ENCODE peak calls at places on chromosomes 6 and 20, in nine cellular contexts. N is NCI-H748 treated with DMSO at 0.1 percent for 48 hours; Q is ELR; T is GDM1; W is stomach; Y is GM10248; U is activated CD4-positive, CD25-positive, alpha-beta regulatory T cell treated with anti-CD3 and anti-CD28 coated beads, Interleukin-2, amount 50 U/mL, for 72 hours; L is hepatic stellate cell; C is T-helper 2 cell. P is an unnamed sample.

GRCh38 chr6:142945446-142946180 is 637 bp upstream of the HIVEP2 start:
- DNase-seq in N (no peak), Q (no peak), T (peak; percentile 19), W (peak; percentile 49), Y (peak; percentile 54), U (no peak), L (peak; percentile 51), C (peak; percentile 53), P (no peak)

GRCh38 chr6:119881416-119881815 is 531.9 kb upstream of the MAN1A1 start:
- DNase-seq in N (no peak), Q (peak; percentile 17), T (no peak), W (no peak), Y (no peak), U (no peak), L (no peak), C (no peak), P (no peak)

GRCh38 chr6:159075506-159076100 is 30.8 kb upstream of the TAGAP start:
- DNase-seq in N (no peak), Q (peak; percentile 6), T (no peak), W (no peak), Y (no peak), U (no peak), L (no peak), C (no peak), P (no peak)

GRCh38 chr20:61895016-61895415 is 170.7 kb downstream of the TAF4 start:
- DNase-seq in N (no peak), Q (no peak), T (no peak), W (no peak), Y (no peak), U (no peak), L (no peak), C (no peak), P (no peak)

GRCh38 chr6:147000545-147001488 is 203.4 kb upstream of the STXBP5 start:
- DNase-seq in N (no peak), Q (peak; percentile 55), T (no peak), W (no peak), Y (no peak), U (no peak), L (peak; percentile 45), C (no peak), P (no peak)

GRCh38 chr6:157430834-157431233 is 49.8 kb downstream of the ZDHHC14 start:
- DNase-seq in N (no peak), Q (no peak), T (no peak), W (no peak), Y (no peak), U (no peak), L (no peak), C (no peak), P (no peak)

GRCh38 chr6:40287296-40287820 is 299.8 kb downstream of the LRFN2 start:
- DNase-seq in N (no peak), Q (no peak), T (no peak), W (no peak), Y (no peak), U (no peak), L (no peak), C (no peak), P (no peak)

GRCh38 chr6:34247481-34248197 is 1.2 kb downstream of the SMIM29 start:
- DNase-seq in N (no peak), Q (peak; percentile 30), T (no peak), W (no peak), Y (no peak), U (no peak), L (peak; percentile 2), C (no peak), P (no peak)

GRCh38 chr6:54173084-54173483 is 61.8 kb downstream of the MLIP start:
- DNase-seq in N (no peak), Q (peak; percentile 32), T (no peak), W (no peak), Y (no peak), U (no peak), L (no peak), C (no peak), P (no peak)

GRCh38 chr6:135170849-135171248 is 10.3 kb upstream of the MYB start:
- DNase-seq in N (no peak), Q (no peak), T (no peak), W (no peak), Y (no peak), U (no peak), L (no peak), C (no peak), P (no peak)

GRCh38 chr6:150733726-150734125 is 131.8 kb upstream of the MTHFD1L start:
- DNase-seq in N (no peak), Q (no peak), T (no peak), W (no peak), Y (no peak), U (no peak), L (no peak), C (no peak), P (no peak)

GRCh38 chr20:61955668-61956395 is 109.8 kb downstream of the TAF4 start:
- DNase-seq in N (no peak), Q (no peak), T (no peak), W (no peak), Y (no peak), U (no peak), L (no peak), C (no peak), P (no peak)

GRCh38 chr6:30447237-30447636 is 42.1 kb upstream of the HLA-E start:
- DNase-seq in N (peak; percentile 15), Q (peak; percentile 74), T (no peak), W (no peak), Y (no peak), U (no peak), L (peak; percentile 57), C (no peak), P (no peak)

GRCh38 chr6:14822689-14823088 is 423.2 kb upstream of the JARID2 start:
- DNase-seq in N (peak; percentile 29), Q (peak; percentile 27), T (no peak), W (no peak), Y (no peak), U (no peak), L (no peak), C (no peak), P (no peak)

GRCh38 chr6:43451348-43451747 is 4.0 kb downstream of the DLK2 start:
- DNase-seq in N (no peak), Q (no peak), T (no peak), W (no peak), Y (no peak), U (no peak), L (no peak), C (no peak), P (no peak)

GRCh38 chr6:3363296-3364025 is 93.4 kb downstream of the SLC22A23 start:
- DNase-seq in N (no peak), Q (no peak), T (no peak), W (peak; percentile 93), Y (no peak), U (no peak), L (no peak), C (no peak), P (no peak)

GRCh38 chr20:3710027-3710426 is 2.4 kb downstream of the SIGLEC1 start:
- DNase-seq in N (no peak), Q (no peak), T (no peak), W (no peak), Y (no peak), U (no peak), L (no peak), C (no peak), P (no peak)

GRCh38 chr6:99471638-99472037 is 43.6 kb downstream of the USP45 start:
- DNase-seq in N (no peak), Q (no peak), T (no peak), W (no peak), Y (no peak), U (no peak), L (no peak), C (no peak), P (no peak)

GRCh38 chr20:14860410-14860814 is 523.0 kb upstream of the FLRT3 start:
- DNase-seq in N (peak; percentile 97), Q (no peak), T (no peak), W (no peak), Y (no peak), U (no peak), L (no peak), C (no peak), P (no peak)

GRCh38 chr20:63096681-63097335 is 90.0 kb upstream of the BHLHE23 start:
- DNase-seq in N (no peak), Q (no peak), T (no peak), W (no peak), Y (no peak), U (no peak), L (no peak), C (peak; percentile 0), P (peak; percentile 13)

GRCh38 chr6:42338573-42339218 is 113.0 kb downstream of the TRERF1 start:
- DNase-seq in N (no peak), Q (peak; percentile 99), T (no peak), W (no peak), Y (no peak), U (peak; percentile 28), L (peak; percentile 92), C (no peak), P (no peak)

GRCh38 chr20:31849306-31849930 is 4.0 kb upstream of the FOXS1 start:
- DNase-seq in N (peak; percentile 7), Q (no peak), T (no peak), W (peak; percentile 85), Y (no peak), U (no peak), L (no peak), C (no peak), P (no peak)

GRCh38 chr6:134750669-134751068 is 199.2 kb downstream of the ALDH8A1 start:
- DNase-seq in N (no peak), Q (no peak), T (no peak), W (no peak), Y (no peak), U (no peak), L (no peak), C (no peak), P (no peak)

GRCh38 chr20:44011251-44011940 is 96.7 kb downstream of the TOX2 start:
- DNase-seq in N (no peak), Q (no peak), T (no peak), W (no peak), Y (no peak), U (no peak), L (no peak), C (no peak), P (no peak)

GRCh38 chr6:167090171-167090570 is 32.7 kb upstream of the CCR6 start:
- DNase-seq in N (no peak), Q (no peak), T (peak; percentile 45), W (no peak), Y (no peak), U (no peak), L (no peak), C (no peak), P (no peak)

GRCh38 chr20:31842471-31843157 is 2.8 kb downstream of the FOXS1 start:
- DNase-seq in N (no peak), Q (peak; percentile 54), T (no peak), W (no peak), Y (no peak), U (no peak), L (peak; percentile 94), C (no peak), P (no peak)

GRCh38 chr6:80961166-80961565 is 791.3 kb downstream of the TENT5A start:
- DNase-seq in N (no peak), Q (no peak), T (no peak), W (no peak), Y (no peak), U (no peak), L (no peak), C (no peak), P (no peak)

GRCh38 chr6:41723178-41723935 is 12.1 kb downstream of the TFEB start:
- DNase-seq in N (no peak), Q (peak; percentile 93), T (peak; percentile 70), W (peak; percentile 59), Y (peak; percentile 89), U (no peak), L (peak; percentile 99), C (no peak), P (peak; percentile 40)

GRCh38 chr6:328184-328670 is 35.9 kb downstream of the DUSP22 start:
- DNase-seq in N (no peak), Q (peak; percentile 68), T (no peak), W (no peak), Y (peak; percentile 84), U (peak; percentile 27), L (peak; percentile 94), C (no peak), P (no peak)

GRCh38 chr6:118469468-118469867 is 78.6 kb upstream of the PLN start:
- DNase-seq in N (peak; percentile 92), Q (peak; percentile 10), T (no peak), W (no peak), Y (no peak), U (no peak), L (no peak), C (no peak), P (no peak)

GRCh38 chr6:27138837-27139752 is 108.4 kb upstream of the PRSS16 start:
- DNase-seq in N (no peak), Q (peak; percentile 83), T (peak; percentile 91), W (peak; percentile 55), Y (peak; percentile 65), U (peak; percentile 73), L (no peak), C (peak; percentile 39), P (no peak)

P was measured in omental fat pad.